ENCODE peak calls at places on chromosome 9, in four cellular contexts. U is CD8-positive, alpha-beta T cell; C is esophagus squamous epithelium; M is tibial nerve. B is an unnamed sample.

GRCh38 chr9:101737705-101738565 is 512 bp downstream of the GRIN3A start:
- DNase-seq in C (no peak), U (no peak), M (no peak), B (peak; percentile 48)

GRCh38 chr9:69120380-69121154 is 53.5 kb upstream of the TJP2 start:
- DNase-seq in M (no peak), U (no peak), C (no peak), B (no peak)

GRCh38 chr9:73357607-73358006 is 205.9 kb downstream of the ANXA1 start:
- DNase-seq in M (no peak), U (no peak), C (no peak), B (no peak)

GRCh38 chr9:127199001-127199791 is 65.4 kb upstream of the GARNL3 start:
- DNase-seq in U (peak; percentile 79), C (no peak), M (peak; percentile 79), B (peak; percentile 88)

GRCh38 chr9:132806723-132807421 is 71.2 kb downstream of the AK8 start:
- DNase-seq in C (no peak), U (no peak), M (no peak), B (no peak)

GRCh38 chr9:133472753-133473378 is 6.0 kb downstream of the SLC2A6 start:
- DNase-seq in U (no peak), C (no peak), M (no peak), B (no peak)

GRCh38 chr9:123569343-123569694 is 213.3 kb downstream of the CRB2 start:
- DNase-seq in C (no peak), M (no peak), U (no peak), B (no peak)

GRCh38 chr9:130084337-130084736 is 30.6 kb downstream of the GPR107 start:
- DNase-seq in U (no peak), C (no peak), M (no peak), B (no peak)

GRCh38 chr9:113631093-113631765 is 167.7 kb downstream of the RGS3 start:
- DNase-seq in U (no peak), M (no peak), C (no peak), B (no peak)

GRCh38 chr9:135678236-135679017 is 15.3 kb downstream of the LCN9 start:
- DNase-seq in C (no peak), M (no peak), U (no peak), B (no peak)

GRCh38 chr9:133982971-133983720 is 9.0 kb downstream of the VAV2 start:
- DNase-seq in M (no peak), C (no peak), U (no peak), B (no peak)

GRCh38 chr9:107587175-107587963 is 97.8 kb upstream of the KLF4 start:
- DNase-seq in C (no peak), U (no peak), M (no peak), B (peak; percentile 61)

GRCh38 chr9:13762209-13762608 is 482.7 kb upstream of the MPDZ start:
- DNase-seq in U (no peak), M (no peak), C (no peak), B (no peak)

DNA sequence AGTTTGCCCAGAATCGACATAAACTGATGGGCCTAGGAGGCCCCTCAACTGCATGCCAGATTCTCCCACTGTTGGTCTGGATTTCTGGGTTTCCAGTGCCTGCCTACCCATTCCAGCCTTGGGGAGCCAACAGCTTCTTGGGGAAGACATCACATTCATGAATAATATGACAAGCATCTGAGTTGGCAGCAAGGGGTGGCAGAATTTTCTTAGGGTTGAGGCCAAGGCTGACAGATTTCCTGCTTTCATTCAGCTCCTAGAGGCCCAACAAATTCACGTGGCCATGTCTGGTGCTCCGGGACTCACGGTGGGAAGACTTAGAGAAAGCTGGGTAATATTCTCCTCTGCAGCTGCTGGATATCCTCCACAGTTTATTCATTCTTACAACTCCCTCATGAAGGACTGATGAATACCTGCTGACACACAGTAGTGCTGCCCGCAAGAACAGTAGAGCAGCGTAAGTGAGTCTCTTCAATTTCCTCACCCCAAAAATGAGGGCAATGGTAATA is 305.0 kb upstream of the TNC start:
- DNase-seq in M (no peak), U (no peak), C (no peak), B (no peak)
- H3K9me3 ChIP-seq in M (no peaks in the 10 kb centered on the region), U (no peaks in the 10 kb centered on the region), C (no peaks in the 10 kb centered on the region), B (peaks cover 9% of the 10 kb centered on the region)

GRCh38 chr9:111548623-111549022 is 23.6 kb downstream of the ZNF483 start:
- DNase-seq in M (no peak), U (no peak), C (no peak), B (no peak)

GRCh38 chr9:111542497-111543254 is 17.7 kb downstream of the ZNF483 start:
- DNase-seq in U (no peak), C (no peak), M (no peak), B (no peak)
- H3K9me3 ChIP-seq in U (peaks cover 55% of the 10 kb centered on the region), C (peaks cover 91% of the 10 kb centered on the region), M (peaks cover 3% of the 10 kb centered on the region), B (peaks cover 87% of the 10 kb centered on the region)

GRCh38 chr9:93477397-93477796 is 24.0 kb upstream of the FAM120AOS start:
- DNase-seq in U (no peak), C (no peak), M (no peak), B (no peak)
- H3K9me3 ChIP-seq in U (no peaks in the 10 kb centered on the region), C (no peaks in the 10 kb centered on the region), M (no peaks in the 10 kb centered on the region), B (no peaks in the 10 kb centered on the region)

GRCh38 chr9:120807607-120808379 is 14.6 kb upstream of the FBXW2 start:
- DNase-seq in M (no peak), U (no peak), C (no peak), B (no peak)
- H3K9me3 ChIP-seq in M (no peaks in the 10 kb centered on the region), U (no peaks in the 10 kb centered on the region), C (peaks cover 15% of the 10 kb centered on the region), B (peaks cover 18% of the 10 kb centered on the region)

GRCh38 chr9:122453677-122454135 is 24.0 kb downstream of the OR1J1 start:
- DNase-seq in M (no peak), U (no peak), C (no peak), B (no peak)

GRCh38 chr9:122457787-122458186 is 19.9 kb downstream of the OR1J1 start:
- DNase-seq in U (no peak), M (no peak), C (no peak), B (no peak)

DNA sequence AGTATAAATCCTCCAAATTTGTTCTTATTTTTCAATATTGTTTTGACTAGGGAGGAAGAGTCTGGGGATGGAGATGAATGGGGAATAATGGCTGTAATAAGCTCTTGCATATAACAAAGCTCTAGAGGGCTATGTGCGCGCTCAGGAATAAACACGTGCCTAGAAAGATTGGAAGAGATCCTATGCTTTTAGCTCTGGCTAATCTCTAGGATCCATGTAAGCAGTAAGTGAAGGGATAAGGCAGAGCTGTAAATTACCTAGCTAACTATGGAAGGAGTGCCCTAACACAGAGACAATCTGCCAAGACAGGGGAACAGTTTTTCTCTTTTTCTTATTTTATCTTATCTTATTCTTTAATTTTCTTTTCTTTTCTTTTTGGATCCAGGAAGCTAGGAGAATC is 21.6 kb downstream of the OR1J1 start:
- DNase-seq in M (no peak), U (no peak), C (no peak), B (no peak)
- H3K9me3 ChIP-seq in M (no peaks in the 10 kb centered on the region), U (no peaks in the 10 kb centered on the region), C (no peaks in the 10 kb centered on the region), B (no peaks in the 10 kb centered on the region)

GRCh38 chr9:137984520-137985257 is 107.1 kb downstream of the CACNA1B start:
- DNase-seq in U (no peak), C (no peak), M (no peak), B (no peak)

GRCh38 chr9:137984005-137984404 is 106.4 kb downstream of the CACNA1B start:
- DNase-seq in C (no peak), M (no peak), U (no peak), B (no peak)

GRCh38 chr9:137985637-137986071 is 108.1 kb downstream of the CACNA1B start:
- DNase-seq in U (no peak), M (no peak), C (no peak), B (no peak)

GRCh38 chr9:137978262-137978714 is 100.7 kb downstream of the CACNA1B start:
- DNase-seq in M (no peak), C (no peak), U (no peak), B (no peak)

GRCh38 chr9:137982132-137982666 is 104.6 kb downstream of the CACNA1B start:
- DNase-seq in C (no peak), U (no peak), M (no peak), B (no peak)
- H3K9me3 ChIP-seq in C (no peaks in the 10 kb centered on the region), U (no peaks in the 10 kb centered on the region), M (no peaks in the 10 kb centered on the region), B (no peaks in the 10 kb centered on the region)

GRCh38 chr9:89194381-89195114 is 15.9 kb upstream of the SHC3 start:
- DNase-seq in U (no peak), C (no peak), M (no peak), B (no peak)
- H3K9me3 ChIP-seq in U (no peaks in the 10 kb centered on the region), C (peaks cover 4% of the 10 kb centered on the region), M (no peaks in the 10 kb centered on the region), B (peaks cover 15% of the 10 kb centered on the region)

DNA sequence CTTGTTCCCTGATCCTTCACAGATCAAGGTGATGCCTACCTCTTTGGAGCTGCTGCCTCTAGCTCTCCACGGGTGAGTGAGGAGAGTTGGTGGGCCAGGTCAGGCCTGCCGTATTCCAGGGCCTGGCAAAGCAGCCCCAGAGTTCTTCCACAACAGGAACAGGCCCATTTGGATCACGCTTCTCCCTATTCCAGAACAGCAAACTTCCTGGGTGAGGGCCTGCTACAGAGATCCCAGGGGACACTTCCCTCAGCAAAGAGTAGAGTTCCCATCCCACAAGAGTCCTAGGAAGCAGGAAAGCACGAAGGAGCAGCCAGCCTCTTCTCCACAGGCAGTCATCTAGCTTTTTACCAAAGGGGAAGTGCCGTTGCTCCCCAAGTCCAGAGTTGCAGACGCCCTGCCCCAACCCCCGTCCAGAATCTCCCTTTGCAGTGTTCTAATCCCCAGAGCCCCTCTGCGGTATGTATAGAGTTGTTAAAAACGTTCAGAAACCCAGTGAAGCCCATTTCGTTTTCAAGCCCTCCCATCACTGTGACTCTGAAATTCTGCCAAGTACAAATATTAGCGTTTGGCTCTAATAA is 9.3 kb upstream of the DNAJB5 start:
- DNase-seq in C (no peak), U (no peak), M (no peak), B (no peak)
- H3K9me3 ChIP-seq in C (no peaks in the 10 kb centered on the region), U (no peaks in the 10 kb centered on the region), M (no peaks in the 10 kb centered on the region), B (no peaks in the 10 kb centered on the region)

GRCh38 chr9:119074017-119074416 is 295.2 kb downstream of the BRINP1 start:
- DNase-seq in C (no peak), M (no peak), U (no peak), B (no peak)
- H3K9me3 ChIP-seq in C (no peaks in the 10 kb centered on the region), M (no peaks in the 10 kb centered on the region), U (no peaks in the 10 kb centered on the region), B (no peaks in the 10 kb centered on the region)